ENCODE peak calls at places on chromosomes 4 and X, in eight cellular contexts. N is activated T-cell treated with anti-CD3 and anti-CD28 coated beads, Interleukin-2, amount 50 U/mL, for 4 hours; W is Right ventricle myocardium inferior; Z is ascending aorta; F is HS-27A; S is NCI-H69; Y is hepatocyte; L is astrocyte of the cerebellum. K is an unnamed sample.

GRCh38 chr4:16931336-16931735 is 32.9 kb upstream of the LDB2 start:
- DNase-seq in N (no peak), Z (no peak), W (no peak), F (no peak), L (no peak), S (no peak), Y (no peak), K (no peak)

GRCh38 chr4:69910016-69910782 is 20.7 kb upstream of the CSN1S1 start:
- DNase-seq in S (no peak), F (no peak), W (no peak), N (no peak), Z (no peak), Y (no peak), L (no peak), K (no peak)

GRCh38 chrX:794311-794710 is 163.7 kb downstream of the SHOX start:
- DNase-seq in N (no peak), F (no peak), Y (no peak), Z (no peak), W (no peak), L (no peak), S (no peak), K (no peak)

GRCh38 chr4:74805601-74806000 is 11.3 kb upstream of the BTC start:
- DNase-seq in N (no peak), F (peak), Y (no peak), W (no peak), L (peak), Z (no peak), S (no peak), K (no peak)

GRCh38 chr4:173170210-173170778 is 1.7 kb downstream of the GALNT7 start:
- DNase-seq in N (no peak), Y (no peak), W (no peak), S (no peak), F (no peak), L (no peak), Z (no peak), K (no peak)

GRCh38 chrX:55867254-55867653 is 149.7 kb downstream of the RRAGB start:
- DNase-seq in L (no peak), Y (peak), S (no peak), W (no peak), F (no peak), Z (no peak), N (no peak), K (no peak)

GRCh38 chr4:5206391-5206790 is 155.1 kb downstream of the STK32B start:
- DNase-seq in W (no peak), Z (no peak), N (no peak), F (peak), Y (no peak), L (peak), S (peak), K (no peak)

GRCh38 chr4:87053802-87054767 is 119.3 kb downstream of the AFF1 start:
- DNase-seq in F (no peak), L (no peak), N (no peak), S (no peak), Y (no peak), W (no peak), Z (no peak), K (no peak)

GRCh38 chr4:30950737-30951136 is 230.6 kb downstream of the PCDH7 start:
- DNase-seq in N (no peak), Y (peak), S (peak), F (no peak), L (no peak), Z (no peak), W (no peak), K (peak)

GRCh38 chr4:39998659-39999345 is 21.1 kb upstream of the PDS5A start:
- DNase-seq in F (no peak), W (no peak), L (no peak), Z (no peak), Y (no peak), N (no peak), S (no peak), K (no peak)

GRCh38 chr4:37802068-37802666 is 24.3 kb upstream of the PGM2 start:
- DNase-seq in Z (no peak), Y (peak), L (peak), S (peak), W (no peak), F (peak), N (no peak), K (peak)

GRCh38 chrX:115400960-115401359 is 111.4 kb downstream of the LUZP4 start:
- DNase-seq in F (no peak), Y (no peak), N (no peak), L (no peak), S (peak), Z (no peak), W (no peak), K (peak)

GRCh38 chr4:98522603-98523395 is 135.6 kb downstream of the TSPAN5 start:
- DNase-seq in Y (peak), W (no peak), S (peak), L (peak), F (peak), N (no peak), Z (no peak), K (no peak)

GRCh38 chr4:152014280-152014679 is 253.5 kb upstream of the GATB start:
- DNase-seq in Z (no peak), W (no peak), F (no peak), L (no peak), S (no peak), N (peak), Y (no peak), K (no peak)

GRCh38 chr4:146478009-146478408 is 43.7 kb downstream of the SLC10A7 start:
- DNase-seq in F (no peak), Y (no peak), S (peak), W (no peak), N (no peak), L (no peak), Z (no peak), K (no peak)

GRCh38 chr4:145388043-145388442 is 93.6 kb upstream of the SMAD1 start:
- DNase-seq in Z (no peak), W (no peak), F (no peak), L (no peak), N (no peak), Y (no peak), S (no peak), K (no peak)

GRCh38 chr4:43325220-43325967 is 432.9 kb downstream of the GRXCR1 start:
- DNase-seq in Z (no peak), W (no peak), N (no peak), L (no peak), S (no peak), Y (no peak), F (no peak), K (no peak)

GRCh38 chr4:93710101-93710846 is 118.3 kb upstream of the ATOH1 start:
- DNase-seq in W (no peak), Z (no peak), F (no peak), L (no peak), N (no peak), Y (peak), S (peak), K (no peak)

GRCh38 chr4:125703443-125703842 is 388.7 kb downstream of the FAT4 start:
- DNase-seq in W (no peak), N (no peak), F (no peak), L (no peak), S (peak), Y (peak), Z (no peak), K (no peak)

GRCh38 chrX:50618788-50619558 is 148.3 kb upstream of the DGKK start:
- DNase-seq in Z (no peak), N (no peak), Y (no peak), S (no peak), F (no peak), L (no peak), W (no peak), K (no peak)

GRCh38 chrX:78119521-78120227 is 15.6 kb downstream of the PGK1 start:
- DNase-seq in F (no peak), L (no peak), Z (no peak), Y (no peak), S (peak), N (no peak), W (no peak), K (peak)

GRCh38 chr4:386708-387105 is 49.1 kb downstream of the ZNF141 start:
- DNase-seq in W (no peak), F (no peak), L (no peak), S (no peak), N (no peak), Z (no peak), Y (no peak), K (no peak)

GRCh38 chr4:164977243-164978164 is at the start of gene TRIM61:
- DNase-seq in S (no peak), F (no peak), Z (no peak), Y (no peak), W (peak), L (no peak), N (peak), K (no peak)

GRCh38 chrX:6782831-6783230 is 247.9 kb upstream of the VCX3A start:
- DNase-seq in S (no peak), N (no peak), F (no peak), L (no peak), Z (no peak), Y (no peak), W (no peak), K (no peak)

GRCh38 chr4:147492761-147493160 is 11.9 kb downstream of the EDNRA start:
- DNase-seq in Z (peak), S (no peak), N (no peak), Y (no peak), W (no peak), F (no peak), L (peak), K (no peak)

GRCh38 chr4:83197555-83198235 is 83.2 kb upstream of the PLAC8 start:
- DNase-seq in S (no peak), Y (no peak), L (no peak), F (no peak), Z (no peak), N (no peak), W (peak), K (no peak)

GRCh38 chr4:110515676-110516075 is 39.7 kb downstream of the ENPEP start:
- DNase-seq in Y (no peak), L (no peak), N (no peak), Z (no peak), W (no peak), S (peak), F (no peak), K (no peak)

GRCh38 chrX:138885886-138886285 is 174.4 kb upstream of the FGF13 start:
- DNase-seq in L (peak), Z (no peak), W (no peak), N (no peak), S (no peak), Y (no peak), F (no peak), K (no peak)

GRCh38 chrX:13120017-13120416 is 75.6 kb upstream of the FAM9C start:
- DNase-seq in L (no peak), Y (peak), W (no peak), F (no peak), S (no peak), Z (peak), N (no peak), K (no peak)

GRCh38 chr4:143025111-143025704 is 159.5 kb upstream of the USP38 start:
- DNase-seq in F (peak), S (peak), Y (no peak), W (no peak), N (no peak), L (peak), Z (no peak), K (no peak)

GRCh38 chr4:80097395-80098177 is 24.6 kb upstream of the ANTXR2 start:
- DNase-seq in F (peak), Y (no peak), W (peak), Z (no peak), N (no peak), L (peak), S (peak), K (no peak)

GRCh38 chr4:144820706-144821105 is 174.8 kb downstream of the HHIP start:
- DNase-seq in N (no peak), S (no peak), L (peak), Z (no peak), W (no peak), F (no peak), Y (no peak), K (no peak)

GRCh38 chrX:49754238-49754857 is 58.6 kb upstream of the PAGE1 start:
- DNase-seq in Z (no peak), L (no peak), F (no peak), N (peak), W (no peak), Y (peak), S (peak), K (peak)

GRCh38 chrX:37644381-37645305 is 40.9 kb upstream of the XK start:
- DNase-seq in Z (no peak), F (no peak), L (no peak), W (no peak), Y (no peak), N (no peak), S (no peak), K (no peak)

GRCh38 chrX:130401415-130402210 is at the start of gene RBMX2:
- DNase-seq in L (peak), W (peak), S (peak), N (peak), F (peak), Z (peak), Y (peak), K (peak)

GRCh38 chr4:53478671-53479456 is 101.4 kb downstream of the FIP1L1 start:
- DNase-seq in N (no peak), L (no peak), S (no peak), F (no peak), W (no peak), Z (no peak), Y (no peak), K (no peak)

K was measured in NCI-H146.